ENCODE peak calls at places on chromosome 19, in five cellular contexts. N is EL; J is fibroblast of mammary gland; W is CD8-positive, alpha-beta T cell; E is T-helper 1 cell. R is an unnamed sample.

GRCh38 chr19:328025-328505 is 16.5 kb downstream of the MIER2 start:
- DNase-seq in J (no peak), E (no peak), W (no peak), N (no peak), R (no peak)

GRCh38 chr19:46404884-46405658 is 8.3 kb downstream of the CCDC8 start:
- DNase-seq in E (no peak), W (no peak), J (peak), N (peak), R (no peak)

GRCh38 chr19:51944798-51945552 is 17.7 kb downstream of the ZNF613 start:
- DNase-seq in E (no peak), N (no peak), W (no peak), J (peak), R (no peak)

GRCh38 chr19:31516756-31517155 is 167.5 kb upstream of the TSHZ3 start:
- DNase-seq in J (no peak), N (no peak), W (no peak), E (no peak), R (no peak)

GRCh38 chr19:4368128-4368820 is 24.9 kb downstream of the MPND start:
- DNase-seq in N (no peak), E (no peak), W (no peak), J (peak), R (no peak)

GRCh38 chr19:33268162-33268991 is 34.0 kb downstream of the CEBPA start:
- DNase-seq in N (no peak), E (no peak), J (no peak), W (no peak), R (no peak)

GRCh38 chr19:38073806-38074685 is 150.0 kb downstream of the DPF1 start:
- DNase-seq in E (no peak), J (no peak), N (no peak), W (no peak), R (no peak)

GRCh38 chr19:7860166-7860901 is 13.9 kb downstream of the PRR36 start:
- DNase-seq in J (no peak), W (no peak), N (no peak), E (no peak), R (no peak)

GRCh38 chr19:38149597-38149996 is 74.4 kb downstream of the DPF1 start:
- DNase-seq in J (peak), N (peak), W (no peak), E (no peak), R (no peak)

GRCh38 chr19:56101095-56101494 is 20.0 kb downstream of the ZNF787 start:
- DNase-seq in N (no peak), E (no peak), W (no peak), J (no peak), R (no peak)

GRCh38 chr19:39970674-39971379 is at the start of gene PSMC4:
- DNase-seq in N (peak), J (peak), E (peak), W (peak), R (peak)

GRCh38 chr19:39380521-39381502 is 10.1 kb downstream of the PAF1 start:
- DNase-seq in N (no peak), E (no peak), J (no peak), W (no peak), R (no peak)

GRCh38 chr19:3687774-3688706 is 12.2 kb downstream of the PIP5K1C start:
- DNase-seq in J (no peak), N (no peak), E (no peak), W (peak), R (no peak)

GRCh38 chr19:32318884-32319520 is 26.4 kb upstream of the ZNF507 start:
- DNase-seq in J (no peak), W (no peak), N (peak), E (no peak), R (no peak)

GRCh38 chr19:49672131-49672919 is 4.7 kb upstream of the PRMT1 start:
- DNase-seq in E (peak), N (peak), J (peak), W (peak), R (peak)

GRCh38 chr19:10104665-10105221 is 1.4 kb upstream of the PPAN start:
- DNase-seq in J (no peak), N (no peak), W (peak), E (peak), R (no peak)

GRCh38 chr19:14577885-14578427 is 4.9 kb upstream of the CLEC17A start:
- DNase-seq in N (peak), E (no peak), W (no peak), J (no peak), R (no peak)

GRCh38 chr19:52453324-52454094 is at the start of gene ZNF578:
- DNase-seq in E (peak), W (peak), J (peak), N (peak), R (peak)

GRCh38 chr19:33956941-33957340 is 160.3 kb downstream of the KCTD15 start:
- DNase-seq in J (no peak), N (no peak), E (no peak), W (no peak), R (no peak)

GRCh38 chr19:36009220-36009619 is 607 bp upstream of the SYNE4 start:
- DNase-seq in W (peak), E (peak), N (peak), J (peak), R (peak)

GRCh38 chr19:17889609-17890214 is 18.0 kb downstream of the SLC5A5 start:
- DNase-seq in W (no peak), N (peak), E (no peak), J (peak), R (no peak)

GRCh38 chr19:47713046-47714021 is at the start of gene EHD2:
- DNase-seq in N (peak), E (peak), J (peak), W (peak), R (peak)

GRCh38 chr19:38658462-38659306 is 11.2 kb downstream of the ACTN4 start:
- DNase-seq in E (no peak), N (peak), W (no peak), J (peak), R (no peak)

GRCh38 chr19:35468637-35469036 is 20.6 kb downstream of the FFAR2 start:
- DNase-seq in J (peak), W (peak), E (peak), N (peak), R (no peak)

GRCh38 chr19:6236310-6237291 is 43.2 kb downstream of the MLLT1 start:
- DNase-seq in J (no peak), E (no peak), N (no peak), W (no peak), R (no peak)

GRCh38 chr19:18946918-18947317 is 5.9 kb upstream of the HOMER3 start:
- DNase-seq in J (no peak), W (no peak), E (no peak), N (no peak), R (no peak)

GRCh38 chr19:42122691-42123607 is 9.3 kb downstream of the POU2F2 start:
- DNase-seq in J (no peak), N (no peak), E (peak), W (no peak), R (no peak)

R was measured in sciatic nerve.